ENCODE peak calls at places on chromosomes 5 and 9, in ten cellular contexts. One of them, this sample, is unnamed.

GRCh38 chr9:5382479-5382878 is 42.8 kb upstream of the RLN1 start:
- DNase-seq in EL: no peak
- DNase-seq in astrocyte of the spinal cord: no peak
- DNase-seq in H7: no peak
- DNase-seq in effector CD4-positive, alpha-beta T cell: no peak
- DNase-seq in Ammon's horn: no peak
- DNase-seq in activated naive CD4-positive, alpha-beta T cell treated with anti-CD3 and anti-CD28 coated beads, Interleukin-2, amount 50 U/mL, for 72 hours: no peak
- DNase-seq in stimulated activated CD4-positive, alpha-beta T cell treated with anti-CD3 and anti-CD28 coated beads, Interleukin-12 subunit alpha, Interleukin-12 subunit beta, amount 100 ng/mL, for 4 hours: no peak
- DNase-seq in CD4-positive, CD25-positive, alpha-beta regulatory T cell: no peak
- DNase-seq in ACHN: no peak
- DNase-seq in this sample: no peak

GRCh38 chr5:106258591-106259125 is 1412.1 kb downstream of the EFNA5 start:
- DNase-seq in EL: no peak
- DNase-seq in astrocyte of the spinal cord: peak
- DNase-seq in H7: no peak
- DNase-seq in effector CD4-positive, alpha-beta T cell: no peak
- DNase-seq in Ammon's horn: no peak
- DNase-seq in activated naive CD4-positive, alpha-beta T cell treated with anti-CD3 and anti-CD28 coated beads, Interleukin-2, amount 50 U/mL, for 72 hours: no peak
- DNase-seq in stimulated activated CD4-positive, alpha-beta T cell treated with anti-CD3 and anti-CD28 coated beads, Interleukin-12 subunit alpha, Interleukin-12 subunit beta, amount 100 ng/mL, for 4 hours: no peak
- DNase-seq in CD4-positive, CD25-positive, alpha-beta regulatory T cell: no peak
- DNase-seq in ACHN: no peak
- DNase-seq in this sample: no peak

GRCh38 chr9:100125236-100125635 is 26.2 kb downstream of the INVS start:
- DNase-seq in EL: no peak
- DNase-seq in astrocyte of the spinal cord: no peak
- DNase-seq in H7: no peak
- DNase-seq in effector CD4-positive, alpha-beta T cell: no peak
- DNase-seq in Ammon's horn: no peak
- DNase-seq in activated naive CD4-positive, alpha-beta T cell treated with anti-CD3 and anti-CD28 coated beads, Interleukin-2, amount 50 U/mL, for 72 hours: no peak
- DNase-seq in stimulated activated CD4-positive, alpha-beta T cell treated with anti-CD3 and anti-CD28 coated beads, Interleukin-12 subunit alpha, Interleukin-12 subunit beta, amount 100 ng/mL, for 4 hours: no peak
- DNase-seq in CD4-positive, CD25-positive, alpha-beta regulatory T cell: no peak
- DNase-seq in ACHN: no peak
- DNase-seq in this sample: no peak

GRCh38 chr5:79547982-79548381 is 34.0 kb upstream of the HOMER1 start:
- DNase-seq in EL: no peak
- DNase-seq in astrocyte of the spinal cord: no peak
- DNase-seq in H7: no peak
- DNase-seq in effector CD4-positive, alpha-beta T cell: no peak
- DNase-seq in Ammon's horn: no peak
- DNase-seq in activated naive CD4-positive, alpha-beta T cell treated with anti-CD3 and anti-CD28 coated beads, Interleukin-2, amount 50 U/mL, for 72 hours: no peak
- DNase-seq in stimulated activated CD4-positive, alpha-beta T cell treated with anti-CD3 and anti-CD28 coated beads, Interleukin-12 subunit alpha, Interleukin-12 subunit beta, amount 100 ng/mL, for 4 hours: no peak
- DNase-seq in CD4-positive, CD25-positive, alpha-beta regulatory T cell: no peak
- DNase-seq in ACHN: no peak
- DNase-seq in this sample: no peak

GRCh38 chr9:111102793-111103474 is 64.7 kb upstream of the LPAR1 start:
- DNase-seq in EL: peak
- DNase-seq in astrocyte of the spinal cord: no peak
- DNase-seq in H7: no peak
- DNase-seq in effector CD4-positive, alpha-beta T cell: no peak
- DNase-seq in Ammon's horn: no peak
- DNase-seq in activated naive CD4-positive, alpha-beta T cell treated with anti-CD3 and anti-CD28 coated beads, Interleukin-2, amount 50 U/mL, for 72 hours: no peak
- DNase-seq in stimulated activated CD4-positive, alpha-beta T cell treated with anti-CD3 and anti-CD28 coated beads, Interleukin-12 subunit alpha, Interleukin-12 subunit beta, amount 100 ng/mL, for 4 hours: no peak
- DNase-seq in CD4-positive, CD25-positive, alpha-beta regulatory T cell: no peak
- DNase-seq in ACHN: no peak
- DNase-seq in this sample: no peak

GRCh38 chr9:95167998-95168397 is 149.5 kb downstream of the FANCC start:
- DNase-seq in EL: peak
- DNase-seq in astrocyte of the spinal cord: peak
- DNase-seq in H7: peak
- DNase-seq in effector CD4-positive, alpha-beta T cell: peak
- DNase-seq in Ammon's horn: peak
- DNase-seq in activated naive CD4-positive, alpha-beta T cell treated with anti-CD3 and anti-CD28 coated beads, Interleukin-2, amount 50 U/mL, for 72 hours: peak
- DNase-seq in stimulated activated CD4-positive, alpha-beta T cell treated with anti-CD3 and anti-CD28 coated beads, Interleukin-12 subunit alpha, Interleukin-12 subunit beta, amount 100 ng/mL, for 4 hours: peak
- DNase-seq in CD4-positive, CD25-positive, alpha-beta regulatory T cell: peak
- DNase-seq in ACHN: peak
- DNase-seq in this sample: peak

GRCh38 chr5:135204151-135204600 is 170.1 kb upstream of the PITX1 start:
- DNase-seq in EL: peak
- DNase-seq in astrocyte of the spinal cord: peak
- DNase-seq in H7: no peak
- DNase-seq in effector CD4-positive, alpha-beta T cell: no peak
- DNase-seq in Ammon's horn: no peak
- DNase-seq in activated naive CD4-positive, alpha-beta T cell treated with anti-CD3 and anti-CD28 coated beads, Interleukin-2, amount 50 U/mL, for 72 hours: no peak
- DNase-seq in stimulated activated CD4-positive, alpha-beta T cell treated with anti-CD3 and anti-CD28 coated beads, Interleukin-12 subunit alpha, Interleukin-12 subunit beta, amount 100 ng/mL, for 4 hours: no peak
- DNase-seq in CD4-positive, CD25-positive, alpha-beta regulatory T cell: no peak
- DNase-seq in ACHN: no peak
- DNase-seq in this sample: no peak

GRCh38 chr9:3751125-3751758 is 225.4 kb upstream of the RFX3 start:
- DNase-seq in EL: peak
- DNase-seq in astrocyte of the spinal cord: peak
- DNase-seq in H7: no peak
- DNase-seq in effector CD4-positive, alpha-beta T cell: no peak
- DNase-seq in Ammon's horn: peak
- DNase-seq in activated naive CD4-positive, alpha-beta T cell treated with anti-CD3 and anti-CD28 coated beads, Interleukin-2, amount 50 U/mL, for 72 hours: no peak
- DNase-seq in stimulated activated CD4-positive, alpha-beta T cell treated with anti-CD3 and anti-CD28 coated beads, Interleukin-12 subunit alpha, Interleukin-12 subunit beta, amount 100 ng/mL, for 4 hours: no peak
- DNase-seq in CD4-positive, CD25-positive, alpha-beta regulatory T cell: no peak
- DNase-seq in ACHN: peak
- DNase-seq in this sample: peak

GRCh38 chr5:58259685-58260152 is 200.2 kb downstream of the PLK2 start:
- DNase-seq in EL: peak
- DNase-seq in astrocyte of the spinal cord: peak
- DNase-seq in H7: peak
- DNase-seq in effector CD4-positive, alpha-beta T cell: no peak
- DNase-seq in Ammon's horn: no peak
- DNase-seq in activated naive CD4-positive, alpha-beta T cell treated with anti-CD3 and anti-CD28 coated beads, Interleukin-2, amount 50 U/mL, for 72 hours: no peak
- DNase-seq in stimulated activated CD4-positive, alpha-beta T cell treated with anti-CD3 and anti-CD28 coated beads, Interleukin-12 subunit alpha, Interleukin-12 subunit beta, amount 100 ng/mL, for 4 hours: no peak
- DNase-seq in CD4-positive, CD25-positive, alpha-beta regulatory T cell: no peak
- DNase-seq in ACHN: peak
- DNase-seq in this sample: peak